ENCODE peak calls at places on chromosomes 11 and 22, in four cellular contexts. One of them, this sample, is unnamed.

GRCh38 chr11:42145311-42145710 is 685.9 kb upstream of the LRRC4C start:
- DNase-seq in SK-N-SH: no peak
- DNase-seq in HepG2: no peak
- DNase-seq in GM12878: no peak
- DNase-seq in this sample: no peak

GRCh38 chr11:134700101-134700640 is 288.1 kb upstream of the B3GAT1 start:
- DNase-seq in SK-N-SH: no peak
- DNase-seq in HepG2: no peak
- DNase-seq in GM12878: no peak
- DNase-seq in this sample: no peak

GRCh38 chr22:38036392-38037062 is 20.7 kb upstream of the PICK1 start:
- DNase-seq in SK-N-SH: no peak
- DNase-seq in HepG2: no peak
- DNase-seq in GM12878: no peak
- DNase-seq in this sample: no peak

GRCh38 chr11:44342616-44343015 is 32.7 kb upstream of the ALX4 start:
- DNase-seq in SK-N-SH: no peak
- DNase-seq in HepG2: no peak
- DNase-seq in GM12878: no peak
- DNase-seq in this sample: no peak

GRCh38 chr11:62383822-62384221 is 35.0 kb upstream of the SCGB1A1 start:
- DNase-seq in SK-N-SH: no peak
- DNase-seq in HepG2: no peak
- DNase-seq in GM12878: no peak
- DNase-seq in this sample: no peak

GRCh38 chr22:42676059-42676607 is 26.9 kb upstream of the CYB5R3 start:
- DNase-seq in SK-N-SH: no peak
- DNase-seq in HepG2: no peak
- DNase-seq in GM12878: no peak
- DNase-seq in this sample: no peak

GRCh38 chr11:59436169-59436568 is at the start of gene OR5A1:
- DNase-seq in SK-N-SH: no peak
- DNase-seq in HepG2: no peak
- DNase-seq in GM12878: no peak
- DNase-seq in this sample: no peak

GRCh38 chr11:35907648-35908431 is 36.0 kb upstream of the LDLRAD3 start:
- DNase-seq in SK-N-SH: no peak
- DNase-seq in HepG2: no peak
- DNase-seq in GM12878: peak; percentile 64
- DNase-seq in this sample: no peak

GRCh38 chr22:37162221-37163095 is 12.7 kb upstream of the IL2RB start:
- DNase-seq in SK-N-SH: no peak
- DNase-seq in HepG2: no peak
- DNase-seq in GM12878: peak; percentile 98
- DNase-seq in this sample: no peak

GRCh38 chr11:102470257-102470656 is 17.7 kb upstream of the TMEM123 start:
- DNase-seq in SK-N-SH: no peak
- DNase-seq in HepG2: no peak
- DNase-seq in GM12878: no peak
- DNase-seq in this sample: no peak

GRCh38 chr11:11948242-11948947 is 60.0 kb downstream of the DKK3 start:
- DNase-seq in SK-N-SH: no peak
- DNase-seq in HepG2: peak; percentile 63
- DNase-seq in GM12878: no peak
- DNase-seq in this sample: no peak

GRCh38 chr11:118002010-118002540 is 15.9 kb downstream of the IL10RA start:
- DNase-seq in SK-N-SH: no peak
- DNase-seq in HepG2: no peak
- DNase-seq in GM12878: no peak
- DNase-seq in this sample: peak; percentile 57

GRCh38 chr11:130189492-130190210 is 30.1 kb downstream of the ST14 start:
- DNase-seq in SK-N-SH: no peak
- DNase-seq in HepG2: no peak
- DNase-seq in GM12878: no peak
- DNase-seq in this sample: peak; percentile 28

GRCh38 chr22:48567213-48567975 is 1260.3 kb downstream of the BRD1 start:
- DNase-seq in SK-N-SH: peak; percentile 83
- DNase-seq in HepG2: no peak
- DNase-seq in GM12878: no peak
- DNase-seq in this sample: no peak

GRCh38 chr11:126246636-126247035 is 22.1 kb downstream of the SRPRA start:
- DNase-seq in SK-N-SH: no peak
- DNase-seq in HepG2: no peak
- DNase-seq in GM12878: no peak
- DNase-seq in this sample: no peak

GRCh38 chr22:49299821-49300231 is 527.8 kb downstream of the BRD1 start:
- DNase-seq in SK-N-SH: no peak
- DNase-seq in HepG2: no peak
- DNase-seq in GM12878: no peak
- DNase-seq in this sample: no peak

GRCh38 chr22:44736581-44737413 is 15.6 kb upstream of the ARHGAP8 start:
- DNase-seq in SK-N-SH: no peak
- DNase-seq in HepG2: no peak
- DNase-seq in GM12878: no peak
- DNase-seq in this sample: no peak

GRCh38 chr22:19984851-19985811 is 31.5 kb downstream of the ARVCF start:
- DNase-seq in SK-N-SH: no peak
- DNase-seq in HepG2: no peak
- DNase-seq in GM12878: no peak
- DNase-seq in this sample: no peak

GRCh38 chr11:11916981-11917399 is 75.2 kb downstream of the USP47 start:
- DNase-seq in SK-N-SH: no peak
- DNase-seq in HepG2: peak; percentile 2
- DNase-seq in GM12878: no peak
- DNase-seq in this sample: no peak

GRCh38 chr11:14617241-14618027 is 26.2 kb upstream of the PDE3B start:
- DNase-seq in SK-N-SH: no peak
- DNase-seq in HepG2: peak; percentile 14
- DNase-seq in GM12878: no peak
- DNase-seq in this sample: no peak

GRCh38 chr11:9625158-9625557 is 38.7 kb upstream of the SWAP70 start:
- DNase-seq in SK-N-SH: no peak
- DNase-seq in HepG2: no peak
- DNase-seq in GM12878: no peak
- DNase-seq in this sample: no peak

GRCh38 chr22:29306830-29307657 is 594 bp downstream of the GAS2L1 start:
- DNase-seq in SK-N-SH: peak; percentile 93
- DNase-seq in HepG2: peak; percentile 39
- DNase-seq in GM12878: no peak
- DNase-seq in this sample: peak; percentile 81

GRCh38 chr11:31799794-31800397 is 11.2 kb downstream of the PAX6 start:
- DNase-seq in SK-N-SH: peak; percentile 48
- DNase-seq in HepG2: no peak
- DNase-seq in GM12878: no peak
- DNase-seq in this sample: no peak

GRCh38 chr11:87659807-87660206 is 515.4 kb downstream of the RAB38 start:
- DNase-seq in SK-N-SH: no peak
- DNase-seq in HepG2: no peak
- DNase-seq in GM12878: no peak
- DNase-seq in this sample: no peak

GRCh38 chr22:47780281-47780875 is 1017.9 kb downstream of the TBC1D22A start:
- DNase-seq in SK-N-SH: no peak
- DNase-seq in HepG2: no peak
- DNase-seq in GM12878: no peak
- DNase-seq in this sample: no peak

GRCh38 chr11:44445500-44446340 is 119.7 kb upstream of the CD82 start:
- DNase-seq in SK-N-SH: no peak
- DNase-seq in HepG2: no peak
- DNase-seq in GM12878: no peak
- DNase-seq in this sample: no peak

GRCh38 chr11:25484225-25484624 is 847.7 kb upstream of the ANO3 start:
- DNase-seq in SK-N-SH: no peak
- DNase-seq in HepG2: no peak
- DNase-seq in GM12878: no peak
- DNase-seq in this sample: no peak

GRCh38 chr22:39238966-39239510 is 5.7 kb downstream of the PDGFB start:
- DNase-seq in SK-N-SH: peak; percentile 53
- DNase-seq in HepG2: no peak
- DNase-seq in GM12878: no peak
- DNase-seq in this sample: no peak

GRCh38 chr22:49923445-49923844 is 5.0 kb downstream of the CRELD2 start:
- DNase-seq in SK-N-SH: no peak
- DNase-seq in HepG2: no peak
- DNase-seq in GM12878: no peak
- DNase-seq in this sample: no peak

GRCh38 chr22:49933236-49933921 is 14.9 kb downstream of the CRELD2 start:
- DNase-seq in SK-N-SH: peak; percentile 61
- DNase-seq in HepG2: no peak
- DNase-seq in GM12878: no peak
- DNase-seq in this sample: peak; percentile 29

DNA sequence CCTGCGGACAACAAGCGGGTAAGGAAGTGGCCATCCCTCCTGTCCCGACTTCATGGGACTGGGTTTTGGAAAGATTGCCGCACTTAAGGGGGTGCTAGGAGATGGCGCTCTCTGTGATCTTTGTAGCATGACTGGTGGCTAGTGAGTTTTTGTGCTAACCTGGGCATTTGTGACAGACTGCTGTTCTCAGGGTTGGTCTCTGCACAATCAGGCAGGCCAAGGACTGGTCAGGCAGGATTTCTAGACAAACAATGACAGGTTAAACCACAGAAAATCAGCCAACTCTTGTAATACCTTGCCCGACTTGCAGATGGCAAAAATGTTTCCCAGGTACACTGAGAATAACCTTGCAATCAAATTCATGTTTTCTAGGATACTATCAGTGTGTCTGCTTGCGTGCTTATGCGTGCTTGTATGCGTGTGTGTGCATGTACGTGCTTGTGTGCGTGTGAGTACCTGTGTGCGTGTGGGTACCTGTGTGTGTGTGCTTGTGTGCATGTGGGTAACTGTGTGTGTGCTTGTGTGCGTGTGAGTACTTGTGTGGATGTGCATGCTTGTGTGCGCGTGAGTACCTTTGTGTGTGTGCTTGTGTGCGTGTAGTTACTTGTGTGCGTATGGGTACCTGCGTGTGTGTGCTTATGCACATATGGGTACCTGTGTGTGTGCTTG is 25.6 kb upstream of the SORL1-AS1 start:
- DNase-seq in SK-N-SH: no peak
- DNase-seq in HepG2: no peak
- DNase-seq in GM12878: no peak
- DNase-seq in this sample: no peak
- TF ChIP-seq NFIC in SK-N-SH: no peak
- TF ChIP-seq NFIC in HepG2: no peak
- TF ChIP-seq NFIC in GM12878: no peak
- TF ChIP-seq NFIC in this sample: no peak

GRCh38 chr11:76769071-76769560 is 14.0 kb upstream of the TSKU start:
- DNase-seq in SK-N-SH: no peak
- DNase-seq in HepG2: no peak
- DNase-seq in GM12878: no peak
- DNase-seq in this sample: no peak
- TF ChIP-seq NFIC in SK-N-SH: no peak
- TF ChIP-seq NFIC in HepG2: no peak
- TF ChIP-seq NFIC in GM12878: no peak
- TF ChIP-seq NFIC in this sample: no peak

GRCh38 chr11:110345756-110346155 is 49.3 kb upstream of the RDX start:
- DNase-seq in SK-N-SH: no peak
- DNase-seq in HepG2: peak; percentile 30
- DNase-seq in GM12878: peak; percentile 55
- DNase-seq in this sample: no peak
- TF ChIP-seq NFIC in SK-N-SH: no peak
- TF ChIP-seq NFIC in HepG2: no peak
- TF ChIP-seq NFIC in GM12878: peak; percentile 90
- TF ChIP-seq NFIC in this sample: no peak

DNA sequence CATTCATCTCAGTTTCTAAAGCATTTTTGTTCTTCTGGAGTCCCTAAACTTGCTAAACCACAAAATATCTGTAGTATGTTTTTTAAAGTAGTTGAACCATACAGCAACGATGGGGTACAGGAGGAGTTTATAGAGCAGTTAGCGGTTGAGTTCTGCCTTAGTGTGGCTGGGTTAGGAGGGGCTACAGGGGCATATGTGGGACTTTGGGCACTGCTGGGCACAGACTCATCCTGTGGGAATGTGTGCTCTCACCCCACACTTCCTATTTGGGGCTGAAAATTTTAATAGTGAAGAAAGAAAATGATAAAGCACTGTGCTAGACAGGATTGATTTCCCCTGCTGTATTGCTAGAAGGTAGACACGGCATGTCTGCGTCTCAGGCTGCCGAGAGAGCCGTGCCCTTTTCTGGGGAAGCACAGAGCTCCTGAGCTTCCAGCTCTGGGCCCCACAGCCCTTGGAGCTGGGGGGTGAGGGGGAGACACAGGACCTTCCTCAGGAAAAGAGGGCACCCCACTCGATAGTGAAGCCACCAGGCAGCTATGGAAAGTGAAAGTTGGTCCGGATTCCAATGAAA is 81.3 kb upstream of the PPARA start:
- DNase-seq in SK-N-SH: no peak
- DNase-seq in HepG2: no peak
- DNase-seq in GM12878: no peak
- DNase-seq in this sample: no peak
- TF ChIP-seq NFIC in SK-N-SH: peak; percentile 60
- TF ChIP-seq NFIC in HepG2: no peak
- TF ChIP-seq NFIC in GM12878: no peak
- TF ChIP-seq NFIC in this sample: no peak

GRCh38 chr11:10725907-10726253 is 25.2 kb upstream of the CTR9 start:
- DNase-seq in SK-N-SH: no peak
- DNase-seq in HepG2: no peak
- DNase-seq in GM12878: no peak
- DNase-seq in this sample: no peak
- TF ChIP-seq NFIC in SK-N-SH: no peak
- TF ChIP-seq NFIC in HepG2: no peak
- TF ChIP-seq NFIC in GM12878: no peak
- TF ChIP-seq NFIC in this sample: no peak

GRCh38 chr11:72015511-72016061 is 16.9 kb downstream of the IL18BP start:
- DNase-seq in SK-N-SH: no peak
- DNase-seq in HepG2: peak; percentile 13
- DNase-seq in GM12878: no peak
- DNase-seq in this sample: peak; percentile 44
- TF ChIP-seq NFIC in SK-N-SH: no peak
- TF ChIP-seq NFIC in HepG2: no peak
- TF ChIP-seq NFIC in GM12878: no peak
- TF ChIP-seq NFIC in this sample: no peak

GRCh38 chr11:2585566-2586090 is 114.2 kb downstream of the KCNQ1OT1 start:
- DNase-seq in SK-N-SH: peak; percentile 19
- DNase-seq in HepG2: no peak
- DNase-seq in GM12878: no peak
- DNase-seq in this sample: no peak

GRCh38 chr11:2587976-2588748 is 111.6 kb downstream of the KCNQ1OT1 start:
- DNase-seq in SK-N-SH: peak; percentile 49
- DNase-seq in HepG2: no peak
- DNase-seq in GM12878: no peak
- DNase-seq in this sample: no peak

GRCh38 chr11:2587132-2587930 is 112.5 kb downstream of the KCNQ1OT1 start:
- DNase-seq in SK-N-SH: peak; percentile 14
- DNase-seq in HepG2: no peak
- DNase-seq in GM12878: no peak
- DNase-seq in this sample: no peak

GRCh38 chr11:2586091-2586792 is 113.6 kb downstream of the KCNQ1OT1 start:
- DNase-seq in SK-N-SH: peak; percentile 19
- DNase-seq in HepG2: no peak
- DNase-seq in GM12878: no peak
- DNase-seq in this sample: no peak

GRCh38 chr11:2586793-2587131 is 113.0 kb downstream of the KCNQ1OT1 start:
- DNase-seq in SK-N-SH: peak; percentile 16
- DNase-seq in HepG2: no peak
- DNase-seq in GM12878: no peak
- DNase-seq in this sample: no peak
- TF ChIP-seq NFIC in SK-N-SH: no peak
- TF ChIP-seq NFIC in HepG2: no peak
- TF ChIP-seq NFIC in GM12878: no peak
- TF ChIP-seq NFIC in this sample: no peak

This sample was measured in K562.